ENCODE peak calls at places on chromosomes 11 and 22, in four cellular contexts. Q, P, N and C are unnamed samples.

GRCh38 chr11:64862914-64863313 is 15.5 kb downstream of the EHD1 start:
- DNase-seq in Q (no peak), P (no peak), N (no peak), C (no peak)

GRCh38 chr11:6635082-6635932 is 16.1 kb upstream of the TPP1 start:
- DNase-seq in Q (peak; percentile 70), P (no peak), N (peak; percentile 40), C (no peak)

GRCh38 chr22:42655693-42656092 is 6.5 kb upstream of the CYB5R3 start:
- DNase-seq in Q (no peak), P (peak; percentile 71), N (no peak), C (peak; percentile 8)

GRCh38 chr11:2892215-2893020 is 6.8 kb upstream of the CDKN1C start:
- DNase-seq in Q (peak; percentile 80), P (no peak), N (no peak), C (peak; percentile 88)

GRCh38 chr11:124612045-124612444 is 817 bp downstream of the PANX3 start:
- DNase-seq in Q (no peak), P (no peak), N (no peak), C (no peak)

GRCh38 chr11:10605941-10606381 is 37.5 kb upstream of the LYVE1 start:
- DNase-seq in Q (peak; percentile 51), P (no peak), N (peak; percentile 8), C (peak; percentile 55)

GRCh38 chr11:132139181-132139580 is 768.8 kb downstream of the NTM start:
- DNase-seq in Q (no peak), P (no peak), N (no peak), C (no peak)

GRCh38 chr22:44543781-44544181 is 45.7 kb upstream of the RTL6 start:
- DNase-seq in Q (no peak), P (no peak), N (no peak), C (no peak)

GRCh38 chr11:2221591-2221990 is 48.8 kb downstream of the ASCL2 start:
- DNase-seq in Q (no peak), P (no peak), N (no peak), C (no peak)

GRCh38 chr11:125959931-125960330 is 14.1 kb downstream of the VSIG10L2 start:
- DNase-seq in Q (no peak), P (no peak), N (no peak), C (no peak)

GRCh38 chr11:93028959-93029536 is 59.6 kb downstream of the MTNR1B start:
- DNase-seq in Q (no peak), P (no peak), N (no peak), C (no peak)

GRCh38 chr11:116793476-116794096 is 1.9 kb upstream of the APOA5 start:
- DNase-seq in Q (no peak), P (no peak), N (no peak), C (no peak)

GRCh38 chr11:73381589-73381988 is 5.4 kb downstream of the RELT start:
- DNase-seq in Q (no peak), P (no peak), N (no peak), C (no peak)

GRCh38 chr22:23302171-23303002 is 122.1 kb downstream of the BCR start:
- DNase-seq in Q (peak; percentile 44), P (no peak), N (no peak), C (no peak)

GRCh38 chr11:126438691-126439090 is 83.2 kb downstream of the ST3GAL4 start:
- DNase-seq in Q (no peak), P (no peak), N (no peak), C (no peak)

GRCh38 chr11:24496728-24497396 is at the start of gene LUZP2:
- DNase-seq in Q (no peak), P (no peak), N (no peak), C (peak; percentile 86)

GRCh38 chr11:83025267-83025704 is 46.4 kb downstream of the RAB30 start:
- DNase-seq in Q (no peak), P (no peak), N (peak; percentile 55), C (peak; percentile 22)

GRCh38 chr11:68503281-68503687 is 42.7 kb downstream of the PPP6R3 start:
- DNase-seq in Q (peak; percentile 63), P (no peak), N (no peak), C (no peak)

GRCh38 chr22:28773461-28773867 is 969 bp downstream of the CCDC117 start:
- DNase-seq in Q (no peak), P (peak; percentile 60), N (no peak), C (no peak)

GRCh38 chr11:103464420-103464819 is 355.2 kb downstream of the DYNC2H1 start:
- DNase-seq in Q (no peak), P (no peak), N (no peak), C (no peak)

GRCh38 chr11:109859325-109859724 is 233.9 kb upstream of the ZC3H12C start:
- DNase-seq in Q (peak; percentile 22), P (no peak), N (peak; percentile 13), C (no peak)

GRCh38 chr22:49628351-49629023 is 199.2 kb downstream of the BRD1 start:
- DNase-seq in Q (no peak), P (no peak), N (no peak), C (no peak)

GRCh38 chr11:118766035-118766434 is 24.9 kb downstream of the DDX6 start:
- DNase-seq in Q (no peak), P (no peak), N (no peak), C (no peak)

GRCh38 chr22:49507607-49508292 is 319.9 kb downstream of the BRD1 start:
- DNase-seq in Q (no peak), P (no peak), N (no peak), C (no peak)

GRCh38 chr11:71431271-71431670 is 16.9 kb downstream of the DHCR7 start:
- DNase-seq in Q (no peak), P (no peak), N (no peak), C (no peak)

GRCh38 chr11:13009476-13009920 is 382 bp downstream of the RASSF10 start:
- DNase-seq in Q (no peak), P (no peak), N (no peak), C (no peak)

DNA sequence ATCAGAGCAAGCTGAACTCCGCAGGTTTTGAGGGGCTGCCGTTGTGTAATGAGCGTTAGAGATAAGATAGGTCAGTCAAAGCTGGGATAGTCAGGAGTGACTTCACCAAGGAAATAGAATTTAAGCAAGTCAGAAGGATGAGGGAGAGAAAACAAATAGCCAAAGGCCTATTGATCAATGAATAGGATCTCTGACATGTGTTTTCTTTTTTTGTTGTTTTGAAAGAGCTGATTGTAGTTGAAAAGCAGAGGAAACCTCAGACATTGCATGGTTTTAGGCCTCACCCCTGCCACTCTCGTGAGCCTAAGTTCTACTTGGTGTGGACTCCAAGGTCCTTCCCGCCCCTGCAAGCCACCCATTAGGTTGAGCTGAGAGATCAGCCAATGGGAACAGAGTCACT is 3.2 kb downstream of the EIF3L start:
- DNase-seq in Q (peak; percentile 18), P (no peak), N (no peak), C (no peak)
- H3K79me2 ChIP-seq in Q (peaks cover 76% of the 10 kb centered on the region), P (peaks cover 47% of the 10 kb centered on the region), N (peaks cover 62% of the 10 kb centered on the region), C (peaks cover 85% of the 10 kb centered on the region)

DNA sequence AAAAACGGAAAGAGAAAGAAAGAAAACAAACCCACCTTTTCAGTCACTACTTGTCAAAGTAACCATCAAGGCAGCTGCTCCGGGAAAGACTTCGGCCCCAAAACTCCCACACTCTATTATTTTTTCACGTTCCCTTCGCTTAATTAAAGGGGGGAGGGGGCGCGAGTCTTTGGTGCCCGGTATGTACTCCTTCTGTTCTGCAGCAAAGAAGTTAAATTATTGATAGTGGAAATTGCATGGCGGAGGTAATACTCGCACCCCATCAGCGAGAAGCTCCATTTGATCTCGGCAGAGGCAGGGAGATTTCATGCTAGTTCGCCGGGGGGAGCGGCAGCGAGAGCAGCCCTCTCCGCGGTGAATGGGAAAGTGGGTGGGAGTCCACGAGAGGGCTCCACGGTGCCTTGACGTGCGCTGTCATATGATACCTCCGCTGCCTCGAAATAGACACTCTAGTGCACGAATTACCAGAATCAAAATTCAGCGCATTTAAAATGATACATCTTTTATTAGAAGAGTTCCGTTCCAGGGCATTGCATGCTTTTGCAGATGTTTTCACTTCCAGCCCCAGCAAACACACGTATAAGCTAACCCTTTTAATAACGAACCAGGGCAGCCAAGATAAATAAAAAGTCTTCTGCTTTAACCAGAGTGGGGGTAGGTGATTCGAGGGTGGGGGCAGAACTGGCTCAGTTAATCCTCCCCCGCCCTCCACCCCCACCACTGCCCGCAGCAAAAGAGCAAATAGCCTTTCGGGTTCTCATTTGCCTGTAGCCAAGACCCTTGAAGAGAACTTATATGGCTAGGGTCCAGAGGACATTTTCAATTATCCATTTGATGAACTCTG is 1.2 kb upstream of the BDNF start:
- DNase-seq in Q (peak; percentile 9), P (no peak), N (no peak), C (peak; percentile 20)
- TF ChIP-seq JUNB in Q (no peak), P (no peak), N (no peak), C (no peak)

DNA sequence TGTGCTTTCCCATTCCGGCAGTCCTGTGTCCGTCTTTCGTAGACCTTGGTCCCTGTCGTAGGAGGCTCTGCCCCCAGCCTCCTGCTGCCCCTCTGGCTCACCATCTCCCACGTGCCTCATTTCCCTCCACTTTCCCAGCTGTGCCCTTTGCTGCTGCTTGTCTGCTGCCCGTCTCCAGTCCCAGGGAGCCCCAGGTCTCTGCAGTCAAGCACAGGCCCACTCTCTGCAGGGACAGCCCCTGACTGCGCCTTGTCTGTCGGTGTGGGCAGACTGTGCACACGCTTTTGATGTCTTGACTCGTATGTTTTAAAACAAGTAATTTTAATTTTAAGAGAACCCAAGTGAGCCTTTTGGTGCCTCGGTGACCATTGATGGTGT is 12.4 kb downstream of the DGCR8 start:
- DNase-seq in Q (no peak), P (no peak), N (no peak), C (no peak)
- H3K79me2 ChIP-seq in Q (peaks cover 69% of the 10 kb centered on the region), P (no peaks in the 10 kb centered on the region), N (peaks cover 7% of the 10 kb centered on the region), C (peaks cover 36% of the 10 kb centered on the region)

DNA sequence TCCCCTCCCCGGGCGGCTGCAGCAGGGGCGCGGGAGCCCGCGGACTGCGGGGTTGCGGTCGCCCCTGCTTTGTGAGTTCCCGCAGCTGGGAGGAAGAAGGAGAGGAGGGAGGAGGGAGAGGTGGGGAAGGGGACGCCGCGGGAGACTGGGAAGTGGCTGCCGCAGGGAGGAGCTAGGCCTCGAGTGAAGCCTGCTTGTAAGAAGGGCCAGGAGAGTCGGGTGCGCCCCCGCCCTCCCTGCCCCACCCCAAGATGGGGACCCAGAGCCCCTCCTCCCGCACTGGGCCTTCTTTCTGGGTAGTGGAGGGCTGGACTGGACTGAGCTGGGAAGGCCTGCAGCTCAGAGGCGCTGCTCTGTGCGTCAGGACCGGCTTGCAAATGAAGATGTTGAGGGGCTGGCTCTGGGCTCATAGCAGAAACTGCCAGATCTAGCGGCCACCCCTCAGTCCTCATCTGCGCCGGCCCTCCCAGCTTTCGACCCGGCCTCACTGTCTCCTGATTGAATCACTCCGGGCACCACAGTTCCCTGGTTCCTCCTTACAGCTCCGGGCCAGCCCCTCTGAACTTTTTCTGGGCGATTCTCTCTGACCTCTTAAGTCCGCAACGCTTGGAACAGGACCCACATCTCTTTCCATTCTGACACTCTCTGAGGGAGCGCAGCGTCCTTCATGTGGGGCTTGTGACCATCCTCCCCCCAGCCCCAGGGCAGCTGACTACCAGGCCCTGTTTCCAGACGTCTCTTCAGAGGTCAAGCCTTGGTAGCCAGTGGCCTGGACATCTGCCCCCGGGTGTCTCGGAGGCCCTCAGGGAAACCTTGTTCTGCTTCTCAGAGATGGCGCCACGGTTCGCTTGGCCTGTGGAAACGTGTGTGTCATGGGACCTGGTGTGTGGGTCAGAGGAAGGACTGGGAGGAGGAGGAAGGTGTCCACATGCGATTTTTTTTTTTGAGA is 21.9 kb downstream of the SERPINH1 start:
- DNase-seq in Q (peak; percentile 46), P (no peak), N (no peak), C (peak; percentile 82)
- TF ChIP-seq JUNB in Q (no peak), P (no peak), N (no peak), C (no peak)

DNA sequence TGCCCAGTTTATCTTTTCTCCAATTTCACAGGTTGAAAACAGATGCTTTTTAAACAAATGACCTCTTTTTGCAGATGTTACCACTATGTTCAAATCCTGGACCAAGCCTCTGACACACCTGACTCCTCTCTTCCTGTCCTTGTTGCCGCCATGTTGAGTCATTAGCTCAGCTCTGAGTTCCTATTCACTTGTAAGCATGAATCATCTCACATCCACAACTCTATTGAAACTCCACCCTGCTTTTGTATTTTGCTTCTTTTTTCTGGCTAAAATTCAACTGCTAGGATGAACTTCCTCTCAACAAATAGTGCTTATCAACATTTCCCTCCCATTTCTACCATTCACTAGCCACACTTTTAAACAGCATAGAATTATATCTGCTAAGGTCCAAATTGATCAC is 4.1 kb downstream of the JOSD1 start:
- DNase-seq in Q (peak; percentile 43), P (no peak), N (peak; percentile 53), C (no peak)
- H3K79me2 ChIP-seq in Q (peaks cover 85% of the 10 kb centered on the region), P (peaks cover 56% of the 10 kb centered on the region), N (peaks cover 61% of the 10 kb centered on the region), C (peaks cover 55% of the 10 kb centered on the region)